ENCODE peak calls at places on chromosomes 4 and X, in six cellular contexts. One of them, this sample, is unnamed.

GRCh38 chr4:129428454-129428853 is 332.5 kb downstream of the C4orf33 start:
- DNase-seq in spleen: no peak
- DNase-seq in endothelial cell: no peak
- DNase-seq in mammary epithelial cell: no peak
- DNase-seq in RWPE1: no peak
- DNase-seq in glutamatergic neuron: no peak
- DNase-seq in this sample: no peak

GRCh38 chr4:112668131-112668530 is 31.2 kb downstream of the LARP7 start:
- DNase-seq in RWPE1: no peak
- DNase-seq in spleen: no peak
- DNase-seq in endothelial cell: no peak
- DNase-seq in mammary epithelial cell: no peak
- DNase-seq in glutamatergic neuron: no peak
- DNase-seq in this sample: no peak

GRCh38 chr4:171962110-171962509 is 148.9 kb downstream of the GALNTL6 start:
- DNase-seq in mammary epithelial cell: no peak
- DNase-seq in spleen: no peak
- DNase-seq in RWPE1: no peak
- DNase-seq in endothelial cell: no peak
- DNase-seq in glutamatergic neuron: no peak
- DNase-seq in this sample: no peak

GRCh38 chr4:159455675-159456235 is 352.9 kb downstream of the RAPGEF2 start:
- DNase-seq in mammary epithelial cell: peak
- DNase-seq in spleen: no peak
- DNase-seq in endothelial cell: peak
- DNase-seq in RWPE1: peak
- DNase-seq in glutamatergic neuron: no peak
- DNase-seq in this sample: no peak

GRCh38 chrX:23919148-23919547 is 11.3 kb downstream of the CXorf58 start:
- DNase-seq in glutamatergic neuron: no peak
- DNase-seq in RWPE1: no peak
- DNase-seq in mammary epithelial cell: no peak
- DNase-seq in spleen: no peak
- DNase-seq in endothelial cell: no peak
- DNase-seq in this sample: no peak

GRCh38 chr4:89509708-89510269 is 202.2 kb upstream of the GPRIN3 start:
- DNase-seq in glutamatergic neuron: no peak
- DNase-seq in RWPE1: no peak
- DNase-seq in spleen: no peak
- DNase-seq in mammary epithelial cell: peak
- DNase-seq in endothelial cell: no peak
- DNase-seq in this sample: no peak

GRCh38 chr4:154152546-154152945 is 339.1 kb downstream of the DCHS2 start:
- DNase-seq in endothelial cell: no peak
- DNase-seq in glutamatergic neuron: no peak
- DNase-seq in RWPE1: no peak
- DNase-seq in spleen: no peak
- DNase-seq in mammary epithelial cell: no peak
- DNase-seq in this sample: no peak

GRCh38 chrX:413322-414201 is 26.9 kb upstream of the PPP2R3B start:
- DNase-seq in endothelial cell: peak
- DNase-seq in mammary epithelial cell: no peak
- DNase-seq in spleen: no peak
- DNase-seq in glutamatergic neuron: no peak
- DNase-seq in RWPE1: no peak
- DNase-seq in this sample: peak

GRCh38 chr4:147846318-147847135 is 114.6 kb downstream of the ARHGAP10 start:
- DNase-seq in RWPE1: no peak
- DNase-seq in endothelial cell: no peak
- DNase-seq in spleen: no peak
- DNase-seq in mammary epithelial cell: no peak
- DNase-seq in glutamatergic neuron: no peak
- DNase-seq in this sample: no peak

GRCh38 chrX:151004085-151004484 is 20.9 kb downstream of the HMGB3 start:
- DNase-seq in spleen: no peak
- DNase-seq in glutamatergic neuron: no peak
- DNase-seq in RWPE1: no peak
- DNase-seq in endothelial cell: no peak
- DNase-seq in mammary epithelial cell: no peak
- DNase-seq in this sample: no peak
- TF ChIP-seq CTCF in spleen: no peak
- TF ChIP-seq CTCF in glutamatergic neuron: no peak
- TF ChIP-seq CTCF in RWPE1: no peak
- TF ChIP-seq CTCF in endothelial cell: no peak
- TF ChIP-seq CTCF in mammary epithelial cell: no peak
- TF ChIP-seq CTCF in this sample: peak

DNA sequence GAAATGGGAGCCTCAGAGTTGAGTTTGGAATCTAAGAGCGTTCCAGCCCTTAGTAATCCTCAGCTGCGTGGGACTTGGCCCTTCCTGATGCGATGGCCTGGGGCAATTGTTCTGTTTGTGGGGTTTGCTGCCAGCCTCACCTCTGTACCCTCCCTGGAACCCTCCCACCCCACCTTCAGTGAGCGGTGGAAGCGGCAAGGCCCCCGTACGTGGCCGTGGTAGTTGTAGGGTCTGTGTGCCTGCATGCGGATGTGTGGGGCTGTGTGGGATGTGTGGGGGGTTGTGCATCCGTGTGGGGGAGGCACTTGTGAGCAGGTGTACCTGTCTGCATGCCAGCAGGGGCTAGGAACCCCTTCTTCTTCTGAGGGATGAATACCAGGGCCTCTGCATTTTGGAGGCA is 65.4 kb upstream of the ADRA2C start:
- DNase-seq in endothelial cell: no peak
- DNase-seq in spleen: peak
- DNase-seq in mammary epithelial cell: no peak
- DNase-seq in RWPE1: no peak
- DNase-seq in glutamatergic neuron: peak
- DNase-seq in this sample: no peak
- TF ChIP-seq CTCF in endothelial cell: no peak
- TF ChIP-seq CTCF in spleen: no peak
- TF ChIP-seq CTCF in mammary epithelial cell: no peak
- TF ChIP-seq CTCF in RWPE1: no peak
- TF ChIP-seq CTCF in glutamatergic neuron: no peak
- TF ChIP-seq CTCF in this sample: no peak

GRCh38 chr4:31662951-31663350 is 942.8 kb downstream of the PCDH7 start:
- DNase-seq in mammary epithelial cell: no peak
- DNase-seq in endothelial cell: no peak
- DNase-seq in RWPE1: no peak
- DNase-seq in glutamatergic neuron: no peak
- DNase-seq in spleen: no peak
- DNase-seq in this sample: no peak
- TF ChIP-seq CTCF in mammary epithelial cell: no peak
- TF ChIP-seq CTCF in endothelial cell: no peak
- TF ChIP-seq CTCF in RWPE1: no peak
- TF ChIP-seq CTCF in glutamatergic neuron: no peak
- TF ChIP-seq CTCF in spleen: no peak
- TF ChIP-seq CTCF in this sample: no peak

DNA sequence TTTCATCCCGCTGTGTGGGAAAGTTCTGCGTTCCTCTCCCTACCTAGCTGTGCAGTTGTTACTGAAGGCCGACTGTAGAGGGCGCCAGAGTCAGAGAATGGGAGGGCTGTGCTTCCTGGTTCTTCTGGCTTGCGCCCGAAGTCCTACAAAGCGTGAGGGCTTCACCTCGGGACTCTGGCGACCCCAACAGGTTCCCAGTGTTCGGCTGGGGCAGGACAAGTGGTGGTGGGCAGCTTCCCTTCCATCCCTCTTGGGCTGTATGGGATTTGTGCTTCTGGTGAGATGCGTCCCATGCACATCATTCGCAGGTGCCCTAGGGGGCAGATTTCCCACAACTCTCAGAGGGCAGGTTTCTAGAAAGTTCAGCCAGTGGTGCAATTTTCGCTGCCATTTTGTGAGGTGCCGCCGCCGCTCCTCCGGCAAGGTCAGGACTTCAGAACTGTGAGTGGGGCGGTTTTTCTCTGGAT is 27.3 kb downstream of the CT45A3 start:
- DNase-seq in mammary epithelial cell: no peak
- DNase-seq in glutamatergic neuron: peak
- DNase-seq in endothelial cell: peak
- DNase-seq in RWPE1: peak
- DNase-seq in spleen: peak
- DNase-seq in this sample: no peak
- TF ChIP-seq CTCF in mammary epithelial cell: peak
- TF ChIP-seq CTCF in glutamatergic neuron: peak
- TF ChIP-seq CTCF in endothelial cell: peak
- TF ChIP-seq CTCF in RWPE1: peak
- TF ChIP-seq CTCF in spleen: peak
- TF ChIP-seq CTCF in this sample: peak

GRCh38 chrX:74015379-74016019 is 288.5 kb upstream of the ZCCHC13 start:
- DNase-seq in endothelial cell: peak
- DNase-seq in RWPE1: peak
- DNase-seq in glutamatergic neuron: peak
- DNase-seq in spleen: no peak
- DNase-seq in mammary epithelial cell: peak
- DNase-seq in this sample: peak
- TF ChIP-seq CTCF in endothelial cell: peak
- TF ChIP-seq CTCF in RWPE1: peak
- TF ChIP-seq CTCF in glutamatergic neuron: peak
- TF ChIP-seq CTCF in spleen: peak
- TF ChIP-seq CTCF in mammary epithelial cell: peak
- TF ChIP-seq CTCF in this sample: peak

DNA sequence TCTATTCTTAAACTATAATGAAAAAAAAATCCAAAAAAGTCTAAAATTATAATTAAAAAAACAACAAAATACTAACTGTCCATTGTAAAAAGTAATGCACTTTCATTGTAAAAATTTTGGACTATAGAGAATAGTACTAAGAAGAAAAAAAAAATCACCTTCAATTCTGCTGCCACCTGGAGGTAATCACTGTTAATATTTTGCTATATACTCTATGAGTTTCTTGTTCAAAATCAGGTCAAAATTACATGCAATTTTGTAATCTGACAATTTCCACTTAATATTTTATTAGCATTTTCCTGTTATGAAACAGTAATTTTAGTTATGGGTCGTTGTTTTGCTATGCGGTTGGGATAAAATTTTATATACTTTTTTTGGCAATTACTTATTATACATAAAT is 62.0 kb downstream of the HTT start:
- DNase-seq in glutamatergic neuron: no peak
- DNase-seq in endothelial cell: no peak
- DNase-seq in spleen: no peak
- DNase-seq in RWPE1: no peak
- DNase-seq in mammary epithelial cell: no peak
- DNase-seq in this sample: no peak
- TF ChIP-seq CTCF in glutamatergic neuron: peak
- TF ChIP-seq CTCF in endothelial cell: peak
- TF ChIP-seq CTCF in spleen: peak
- TF ChIP-seq CTCF in RWPE1: peak
- TF ChIP-seq CTCF in mammary epithelial cell: peak
- TF ChIP-seq CTCF in this sample: peak

This sample was measured in retinal pigment epithelial cell.